ENCODE peak calls at places on chromosomes 3 and 15, in seven cellular contexts. W is endothelial cell of umbilical vein, R is HFFc6, C is nephron progenitor cell, I is AG09309, Q is mucosa of descending colon, F is Caco-2. P is an unnamed sample.

GRCh38 chr15:75714195-75714594 is 1.5 kb upstream of the CSPG4 start:
- DNase-seq in W (no peak), R (no peak), C (no peak), I (no peak), Q (no peak), F (no peak), P (no peak)

GRCh38 chr3:30344288-30344687 is 262.1 kb upstream of the TGFBR2 start:
- DNase-seq in W (peak; percentile 42), R (no peak), C (no peak), I (no peak), Q (no peak), F (no peak), P (no peak)

GRCh38 chr3:33071946-33072345 is 25.0 kb downstream of the GLB1 start:
- DNase-seq in W (no peak), R (no peak), C (no peak), I (no peak), Q (no peak), F (no peak), P (no peak)

GRCh38 chr15:49282366-49282765 is 112.3 kb downstream of the GALK2 start:
- DNase-seq in W (no peak), R (peak; percentile 75), C (no peak), I (peak; percentile 90), Q (no peak), F (no peak), P (no peak)

GRCh38 chr15:43292375-43293078 is 25.8 kb upstream of the TGM5 start:
- DNase-seq in W (no peak), R (peak; percentile 37), C (no peak), I (no peak), Q (no peak), F (no peak), P (no peak)

GRCh38 chr3:155219106-155219505 is 74.4 kb downstream of the STRIT1 start:
- DNase-seq in W (no peak), R (no peak), C (no peak), I (no peak), Q (no peak), F (no peak), P (no peak)

GRCh38 chr3:22996926-22997600 is 206.1 kb upstream of the UBE2E2 start:
- DNase-seq in W (no peak), R (no peak), C (no peak), I (no peak), Q (no peak), F (no peak), P (peak; percentile 97)

GRCh38 chr3:57298041-57298440 is 5.6 kb upstream of the ASB14 start:
- DNase-seq in W (no peak), R (peak; percentile 40), C (no peak), I (no peak), Q (no peak), F (no peak), P (no peak)

GRCh38 chr15:91782221-91782620 is 71.3 kb upstream of the SLCO3A1 start:
- DNase-seq in W (no peak), R (no peak), C (no peak), I (no peak), Q (no peak), F (no peak), P (no peak)

GRCh38 chr15:101129851-101130250 is 122.0 kb downstream of the CHSY1 start:
- DNase-seq in W (no peak), R (no peak), C (no peak), I (no peak), Q (no peak), F (no peak), P (no peak)

GRCh38 chr3:160099855-160100254 is 111.2 kb downstream of the IL12A start:
- DNase-seq in W (no peak), R (no peak), C (no peak), I (no peak), Q (no peak), F (no peak), P (no peak)

GRCh38 chr3:196208942-196209695 is 2.1 kb downstream of the ZDHHC19 start:
- DNase-seq in W (no peak), R (no peak), C (no peak), I (no peak), Q (no peak), F (no peak), P (no peak)

GRCh38 chr3:188196232-188196990 is 42.5 kb downstream of the LPP start:
- DNase-seq in W (no peak), R (peak; percentile 25), C (no peak), I (no peak), Q (no peak), F (no peak), P (no peak)

GRCh38 chr15:95995375-95996168 is 334.9 kb upstream of the NR2F2 start:
- DNase-seq in W (peak; percentile 70), R (no peak), C (no peak), I (no peak), Q (no peak), F (no peak), P (no peak)

GRCh38 chr3:30084971-30085403 is 521.4 kb upstream of the TGFBR2 start:
- DNase-seq in W (peak; percentile 10), R (no peak), C (no peak), I (no peak), Q (no peak), F (no peak), P (no peak)

GRCh38 chr3:52388348-52388821 is 56.5 kb downstream of the SEMA3G start:
- DNase-seq in W (no peak), R (no peak), C (no peak), I (no peak), Q (no peak), F (no peak), P (no peak)

GRCh38 chr3:52384009-52384761 is 60.7 kb downstream of the SEMA3G start:
- DNase-seq in W (no peak), R (no peak), C (no peak), I (no peak), Q (no peak), F (no peak), P (no peak)

GRCh38 chr3:52383446-52383845 is 61.5 kb downstream of the SEMA3G start:
- DNase-seq in W (no peak), R (no peak), C (no peak), I (no peak), Q (no peak), F (no peak), P (no peak)

GRCh38 chr3:52387481-52387880 is 57.4 kb downstream of the SEMA3G start:
- DNase-seq in W (no peak), R (no peak), C (no peak), I (no peak), Q (no peak), F (no peak), P (no peak)

GRCh38 chr3:52385157-52385556 is 59.7 kb downstream of the SEMA3G start:
- DNase-seq in W (peak; percentile 26), R (peak; percentile 43), C (peak; percentile 73), I (no peak), Q (no peak), F (peak; percentile 82), P (peak; percentile 8)
- TF ChIP-seq CTCF in W (peak; percentile 50), R (peak; percentile 81), C (peak; percentile 69), I (peak; percentile 62), Q (no peak), F (peak; percentile 73), P (peak; percentile 77)

GRCh38 chr3:46934067-46934466 is 42.5 kb downstream of the CCDC12 start:
- DNase-seq in W (no peak), R (no peak), C (no peak), I (no peak), Q (peak; percentile 41), F (no peak), P (no peak)

GRCh38 chr3:46931631-46932441 is 44.7 kb downstream of the CCDC12 start:
- DNase-seq in W (peak; percentile 62), R (peak; percentile 45), C (no peak), I (no peak), Q (peak; percentile 72), F (no peak), P (no peak)

GRCh38 chr3:46930945-46931403 is 45.6 kb downstream of the CCDC12 start:
- DNase-seq in W (peak; percentile 66), R (no peak), C (no peak), I (no peak), Q (peak; percentile 16), F (no peak), P (no peak)

GRCh38 chr3:46933261-46933660 is 43.3 kb downstream of the CCDC12 start:
- DNase-seq in W (no peak), R (no peak), C (no peak), I (no peak), Q (peak; percentile 18), F (no peak), P (no peak)

GRCh38 chr3:46932455-46933225 is 43.9 kb downstream of the CCDC12 start:
- DNase-seq in W (no peak), R (no peak), C (no peak), I (no peak), Q (peak; percentile 48), F (no peak), P (no peak)
- TF ChIP-seq CTCF in W (no peak), R (peak; percentile 20), C (no peak), I (no peak), Q (no peak), F (no peak), P (peak; percentile 1)

GRCh38 chr3:197525706-197526105 is 30.1 kb downstream of the BDH1 start:
- DNase-seq in W (no peak), R (peak; percentile 41), C (no peak), I (no peak), Q (peak; percentile 24), F (peak; percentile 39), P (no peak)
- TF ChIP-seq CTCF in W (no peak), R (peak; percentile 66), C (no peak), I (peak; percentile 35), Q (no peak), F (no peak), P (peak; percentile 53)

GRCh38 chr3:133820889-133821675 is 15.5 kb downstream of the SRPRB start:
- DNase-seq in W (no peak), R (no peak), C (no peak), I (no peak), Q (no peak), F (no peak), P (no peak)

GRCh38 chr3:133824961-133825485 is 19.4 kb downstream of the SRPRB start:
- DNase-seq in W (no peak), R (no peak), C (no peak), I (no peak), Q (no peak), F (no peak), P (no peak)

GRCh38 chr3:133825969-133826727 is 20.5 kb downstream of the SRPRB start:
- DNase-seq in W (no peak), R (no peak), C (no peak), I (no peak), Q (no peak), F (no peak), P (no peak)

GRCh38 chr3:133820129-133820528 is 14.5 kb downstream of the SRPRB start:
- DNase-seq in W (no peak), R (no peak), C (no peak), I (no peak), Q (no peak), F (no peak), P (no peak)

GRCh38 chr3:133821767-133822638 is 16.4 kb downstream of the SRPRB start:
- DNase-seq in W (peak; percentile 44), R (peak; percentile 83), C (no peak), I (peak; percentile 10), Q (no peak), F (no peak), P (no peak)
- TF ChIP-seq CTCF in W (peak; percentile 18), R (peak; percentile 75), C (no peak), I (peak; percentile 22), Q (no peak), F (no peak), P (peak; percentile 30)

DNA sequence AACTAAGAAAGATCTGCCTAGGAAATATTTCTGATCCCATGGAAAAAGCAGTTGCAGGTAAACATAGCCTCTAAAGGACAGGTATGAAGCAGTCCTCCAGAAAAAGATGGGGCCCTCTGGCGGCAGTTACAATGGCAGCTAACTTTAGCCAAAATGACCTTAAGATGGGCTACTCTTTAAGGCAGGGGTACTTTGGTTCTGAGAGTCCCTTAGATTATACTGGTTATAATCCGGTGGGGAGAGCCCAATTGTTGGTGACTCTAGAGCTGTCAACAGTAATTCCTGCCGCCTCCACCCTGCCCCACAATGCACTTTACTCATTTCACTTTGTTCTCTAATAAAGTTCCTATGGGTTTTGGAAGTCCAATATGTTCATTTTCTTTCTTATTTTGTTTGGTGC is 412.8 kb upstream of the WNT5A start:
- DNase-seq in W (no peak), R (no peak), C (peak; percentile 23), I (no peak), Q (no peak), F (peak; percentile 43), P (no peak)
- TF ChIP-seq CTCF in W (no peak), R (peak; percentile 45), C (peak; percentile 41), I (peak; percentile 35), Q (no peak), F (peak; percentile 65), P (peak; percentile 11)

P was measured in retinal pigment epithelial cell.